ENCODE peak calls at places on chromosome 21, in nine cellular contexts. One of them, this sample, is unnamed.
A peak's percentile ranks its signal among the peaks of the same experiment; 100 is the strongest.

GRCh38 chr21:28133116-28133515 is 859.6 kb downstream of the LTN1 start:
- DNase-seq in IMR-90: no peak
- DNase-seq in breast epithelium: no peak
- DNase-seq in left lung: no peak
- DNase-seq in Calu3: no peak
- DNase-seq in lower lobe of right lung: no peak
- DNase-seq in A673: no peak
- DNase-seq in uterus: no peak
- DNase-seq in cardiac muscle cell: peak; percentile 43
- DNase-seq in this sample: no peak

GRCh38 chr21:43777953-43778352 is 1.8 kb upstream of the CSTB start:
- DNase-seq in Calu3: no peak
- DNase-seq in IMR-90: no peak
- DNase-seq in breast epithelium: no peak
- DNase-seq in A673: no peak
- DNase-seq in uterus: no peak
- DNase-seq in lower lobe of right lung: no peak
- DNase-seq in cardiac muscle cell: no peak
- DNase-seq in left lung: peak; percentile 60
- DNase-seq in this sample: no peak

GRCh38 chr21:31509108-31510017 is 150.1 kb upstream of the SOD1 start:
- DNase-seq in A673: peak; percentile 70
- DNase-seq in breast epithelium: no peak
- DNase-seq in IMR-90: no peak
- DNase-seq in uterus: no peak
- DNase-seq in Calu3: peak; percentile 66
- DNase-seq in lower lobe of right lung: no peak
- DNase-seq in cardiac muscle cell: peak; percentile 44
- DNase-seq in left lung: no peak
- DNase-seq in this sample: no peak

GRCh38 chr21:45836268-45836655 is 145.3 kb upstream of the COL6A1 start:
- DNase-seq in breast epithelium: no peak
- DNase-seq in A673: no peak
- DNase-seq in Calu3: no peak
- DNase-seq in left lung: no peak
- DNase-seq in uterus: no peak
- DNase-seq in cardiac muscle cell: peak; percentile 58
- DNase-seq in IMR-90: peak; percentile 61
- DNase-seq in lower lobe of right lung: no peak
- DNase-seq in this sample: no peak

GRCh38 chr21:20445971-20446370 is 552.2 kb upstream of the NCAM2 start:
- DNase-seq in cardiac muscle cell: no peak
- DNase-seq in IMR-90: no peak
- DNase-seq in uterus: no peak
- DNase-seq in Calu3: no peak
- DNase-seq in breast epithelium: no peak
- DNase-seq in A673: no peak
- DNase-seq in lower lobe of right lung: no peak
- DNase-seq in left lung: no peak
- DNase-seq in this sample: no peak

GRCh38 chr21:44314561-44314960 is 14.7 kb downstream of the PFKL start:
- DNase-seq in left lung: no peak
- DNase-seq in breast epithelium: no peak
- DNase-seq in Calu3: no peak
- DNase-seq in uterus: no peak
- DNase-seq in A673: no peak
- DNase-seq in IMR-90: no peak
- DNase-seq in cardiac muscle cell: no peak
- DNase-seq in lower lobe of right lung: no peak
- DNase-seq in this sample: no peak

GRCh38 chr21:45740491-45741357 is 97.2 kb downstream of the PCBP3 start:
- DNase-seq in Calu3: no peak
- DNase-seq in lower lobe of right lung: no peak
- DNase-seq in IMR-90: no peak
- DNase-seq in A673: no peak
- DNase-seq in uterus: no peak
- DNase-seq in left lung: no peak
- DNase-seq in cardiac muscle cell: peak; percentile 8
- DNase-seq in breast epithelium: no peak
- DNase-seq in this sample: no peak

GRCh38 chr21:44320847-44321246 is 18.3 kb downstream of the CFAP410 start:
- DNase-seq in uterus: no peak
- DNase-seq in breast epithelium: no peak
- DNase-seq in Calu3: no peak
- DNase-seq in lower lobe of right lung: no peak
- DNase-seq in left lung: peak; percentile 69
- DNase-seq in IMR-90: no peak
- DNase-seq in A673: no peak
- DNase-seq in cardiac muscle cell: no peak
- DNase-seq in this sample: no peak

GRCh38 chr21:45972716-45973474 is 8.7 kb upstream of the COL6A1 start:
- DNase-seq in Calu3: no peak
- DNase-seq in IMR-90: peak; percentile 92
- DNase-seq in left lung: peak; percentile 73
- DNase-seq in A673: peak; percentile 75
- DNase-seq in uterus: peak; percentile 96
- DNase-seq in breast epithelium: peak; percentile 40
- DNase-seq in cardiac muscle cell: peak; percentile 97
- DNase-seq in lower lobe of right lung: peak; percentile 51
- DNase-seq in this sample: peak; percentile 60

GRCh38 chr21:29639366-29640232 is 300.2 kb downstream of the GRIK1 start:
- DNase-seq in breast epithelium: no peak
- DNase-seq in IMR-90: no peak
- DNase-seq in A673: no peak
- DNase-seq in left lung: no peak
- DNase-seq in lower lobe of right lung: no peak
- DNase-seq in cardiac muscle cell: no peak
- DNase-seq in uterus: no peak
- DNase-seq in Calu3: no peak
- DNase-seq in this sample: no peak

GRCh38 chr21:23968722-23969647 is 1638.3 kb downstream of the MRPL39 start:
- DNase-seq in Calu3: peak; percentile 56
- DNase-seq in breast epithelium: no peak
- DNase-seq in IMR-90: peak; percentile 26
- DNase-seq in lower lobe of right lung: no peak
- DNase-seq in uterus: no peak
- DNase-seq in cardiac muscle cell: no peak
- DNase-seq in A673: peak; percentile 58
- DNase-seq in left lung: no peak
- DNase-seq in this sample: peak; percentile 59

GRCh38 chr21:45615145-45615711 is 28.3 kb upstream of the PCBP3 start:
- DNase-seq in cardiac muscle cell: no peak
- DNase-seq in Calu3: no peak
- DNase-seq in IMR-90: peak; percentile 31
- DNase-seq in lower lobe of right lung: no peak
- DNase-seq in uterus: no peak
- DNase-seq in left lung: no peak
- DNase-seq in breast epithelium: no peak
- DNase-seq in A673: no peak
- DNase-seq in this sample: no peak

GRCh38 chr21:31181089-31181757 is 142.9 kb upstream of the KRTAP19-8 start:
- DNase-seq in Calu3: no peak
- DNase-seq in left lung: no peak
- DNase-seq in uterus: no peak
- DNase-seq in lower lobe of right lung: no peak
- DNase-seq in breast epithelium: no peak
- DNase-seq in IMR-90: no peak
- DNase-seq in A673: no peak
- DNase-seq in cardiac muscle cell: no peak
- DNase-seq in this sample: no peak

GRCh38 chr21:31258073-31258472 is 86.0 kb downstream of the TIAM1 start:
- DNase-seq in A673: no peak
- DNase-seq in lower lobe of right lung: no peak
- DNase-seq in breast epithelium: no peak
- DNase-seq in Calu3: no peak
- DNase-seq in left lung: no peak
- DNase-seq in uterus: no peak
- DNase-seq in cardiac muscle cell: no peak
- DNase-seq in IMR-90: no peak
- DNase-seq in this sample: no peak

GRCh38 chr21:29075706-29076447 is 2.4 kb upstream of the CCT8 start:
- DNase-seq in lower lobe of right lung: no peak
- DNase-seq in breast epithelium: no peak
- DNase-seq in Calu3: no peak
- DNase-seq in left lung: no peak
- DNase-seq in IMR-90: peak; percentile 35
- DNase-seq in A673: no peak
- DNase-seq in uterus: no peak
- DNase-seq in cardiac muscle cell: no peak
- DNase-seq in this sample: no peak

GRCh38 chr21:45800339-45801080 is 157.0 kb downstream of the PCBP3 start:
- DNase-seq in A673: no peak
- DNase-seq in cardiac muscle cell: no peak
- DNase-seq in left lung: peak; percentile 57
- DNase-seq in breast epithelium: no peak
- DNase-seq in Calu3: no peak
- DNase-seq in lower lobe of right lung: peak; percentile 28
- DNase-seq in IMR-90: no peak
- DNase-seq in uterus: no peak
- DNase-seq in this sample: no peak

DNA sequence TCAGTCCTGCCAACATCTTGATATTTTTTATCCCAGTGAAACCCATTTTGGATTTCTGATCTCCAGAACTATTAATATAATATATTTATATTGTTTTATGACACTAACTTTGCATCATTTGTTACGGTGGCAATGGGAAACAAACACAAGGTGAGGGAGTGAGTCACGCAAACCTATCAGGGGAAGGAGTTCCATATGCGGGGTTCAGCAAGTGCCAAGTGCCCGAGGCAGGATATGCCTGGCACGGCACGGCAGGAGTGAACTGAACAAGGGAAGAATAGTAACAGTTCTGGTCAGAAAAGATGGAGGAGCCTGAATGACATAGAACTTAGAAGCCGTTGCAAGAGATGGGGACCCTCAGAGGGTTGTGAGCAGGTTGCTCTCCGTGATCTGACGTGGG is 7.7 kb upstream of the IL10RB start:
- DNase-seq in breast epithelium: no peak
- DNase-seq in IMR-90: no peak
- DNase-seq in Calu3: no peak
- DNase-seq in lower lobe of right lung: no peak
- DNase-seq in cardiac muscle cell: no peak
- DNase-seq in uterus: no peak
- DNase-seq in A673: no peak
- DNase-seq in left lung: no peak
- DNase-seq in this sample: no peak
- TF ChIP-seq CTCF in breast epithelium: no peak
- TF ChIP-seq CTCF in IMR-90: no peak
- TF ChIP-seq CTCF in Calu3: no peak
- TF ChIP-seq CTCF in lower lobe of right lung: no peak
- TF ChIP-seq CTCF in cardiac muscle cell: no peak
- TF ChIP-seq CTCF in uterus: no peak
- TF ChIP-seq CTCF in A673: no peak
- TF ChIP-seq CTCF in left lung: no peak
- TF ChIP-seq CTCF in this sample: no peak

DNA sequence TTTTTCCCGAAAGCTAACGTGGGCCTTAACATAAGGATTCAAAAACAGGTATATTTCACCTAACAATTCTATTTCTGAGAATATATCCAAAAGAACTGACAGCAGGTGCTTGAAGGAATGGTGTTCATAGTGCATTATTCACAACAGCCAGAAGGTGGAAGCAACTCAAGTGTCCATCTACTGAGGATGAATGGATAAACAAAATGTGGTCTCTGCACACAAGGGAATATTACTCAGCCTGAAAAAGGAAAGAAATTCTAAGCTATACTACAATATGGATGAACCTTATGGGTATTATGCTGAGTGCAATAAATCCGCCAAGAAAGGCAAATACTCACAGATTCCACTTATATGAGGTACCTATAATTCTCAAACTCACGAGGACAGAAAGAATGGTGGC is 6.1 kb upstream of the RIPPLY3 start:
- DNase-seq in lower lobe of right lung: no peak
- DNase-seq in breast epithelium: no peak
- DNase-seq in A673: no peak
- DNase-seq in left lung: no peak
- DNase-seq in cardiac muscle cell: no peak
- DNase-seq in IMR-90: no peak
- DNase-seq in uterus: no peak
- DNase-seq in Calu3: no peak
- DNase-seq in this sample: no peak
- TF ChIP-seq CTCF in lower lobe of right lung: no peak
- TF ChIP-seq CTCF in breast epithelium: no peak
- TF ChIP-seq CTCF in A673: peak; percentile 14
- TF ChIP-seq CTCF in left lung: no peak
- TF ChIP-seq CTCF in cardiac muscle cell: no peak
- TF ChIP-seq CTCF in IMR-90: no peak
- TF ChIP-seq CTCF in uterus: no peak
- TF ChIP-seq CTCF in Calu3: no peak
- TF ChIP-seq CTCF in this sample: no peak

DNA sequence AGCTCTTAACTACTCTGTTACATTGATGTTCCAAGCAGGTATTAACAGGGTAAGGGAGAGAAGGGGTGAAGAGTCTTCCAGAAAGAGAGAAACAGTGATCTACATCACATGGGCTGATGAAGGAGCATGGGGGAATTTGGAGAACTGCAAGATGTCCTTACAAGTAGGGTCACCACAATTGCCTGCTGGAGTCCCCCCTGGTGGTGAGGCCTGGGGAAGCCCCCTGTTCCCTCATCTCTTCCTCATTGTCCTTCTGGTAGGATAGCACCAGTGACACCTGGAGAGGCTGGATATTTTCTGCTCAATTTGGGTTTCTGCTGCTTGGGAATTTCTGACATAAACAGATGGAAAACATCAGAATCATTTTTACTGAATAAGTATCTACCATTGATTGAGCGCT is 126.6 kb downstream of the RUNX1 start:
- DNase-seq in Calu3: no peak
- DNase-seq in breast epithelium: no peak
- DNase-seq in left lung: no peak
- DNase-seq in uterus: no peak
- DNase-seq in lower lobe of right lung: no peak
- DNase-seq in A673: no peak
- DNase-seq in cardiac muscle cell: no peak
- DNase-seq in IMR-90: no peak
- DNase-seq in this sample: no peak
- TF ChIP-seq CTCF in Calu3: no peak
- TF ChIP-seq CTCF in breast epithelium: no peak
- TF ChIP-seq CTCF in left lung: no peak
- TF ChIP-seq CTCF in uterus: no peak
- TF ChIP-seq CTCF in lower lobe of right lung: no peak
- TF ChIP-seq CTCF in A673: no peak
- TF ChIP-seq CTCF in cardiac muscle cell: peak; percentile 9
- TF ChIP-seq CTCF in IMR-90: no peak
- TF ChIP-seq CTCF in this sample: no peak

DNA sequence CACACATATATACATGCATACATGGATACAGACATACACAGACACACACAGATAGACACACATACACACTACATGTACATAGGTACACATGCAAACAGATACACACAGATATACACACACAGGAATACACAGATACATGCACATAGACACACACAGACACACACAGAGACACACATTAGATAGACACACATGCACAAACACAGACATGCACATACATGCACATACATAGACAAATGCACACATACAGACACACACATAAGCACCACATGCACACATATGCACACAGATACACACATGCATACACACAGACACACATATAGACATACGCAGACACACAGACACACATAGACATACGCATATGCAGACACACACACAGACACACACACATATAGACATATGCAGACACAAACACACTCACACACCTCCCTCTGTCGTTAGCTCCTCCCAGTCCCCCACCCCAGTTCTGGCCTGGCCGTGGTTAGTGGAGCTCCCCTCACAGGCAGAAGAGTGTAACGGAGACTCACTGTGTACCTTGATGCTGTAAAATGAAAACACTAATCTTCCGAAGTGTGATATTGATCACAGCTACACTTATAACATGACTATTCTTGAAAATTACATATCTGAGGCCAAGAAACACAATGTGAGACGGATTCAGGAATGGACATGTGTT is 7.6 kb downstream of the UBASH3A start:
- DNase-seq in breast epithelium: no peak
- DNase-seq in left lung: no peak
- DNase-seq in IMR-90: no peak
- DNase-seq in lower lobe of right lung: no peak
- DNase-seq in A673: peak; percentile 47
- DNase-seq in cardiac muscle cell: no peak
- DNase-seq in uterus: no peak
- DNase-seq in Calu3: no peak
- DNase-seq in this sample: no peak
- TF ChIP-seq CTCF in breast epithelium: no peak
- TF ChIP-seq CTCF in left lung: no peak
- TF ChIP-seq CTCF in IMR-90: no peak
- TF ChIP-seq CTCF in lower lobe of right lung: no peak
- TF ChIP-seq CTCF in A673: peak; percentile 30
- TF ChIP-seq CTCF in cardiac muscle cell: no peak
- TF ChIP-seq CTCF in uterus: no peak
- TF ChIP-seq CTCF in Calu3: no peak
- TF ChIP-seq CTCF in this sample: no peak